ENCODE peak calls at places on chromosomes 6 and 20, in ten cellular contexts. S is WERI-Rb-1, T is lower lobe of right lung, V is bronchial epithelial cell, A is left ventricle myocardium inferior, J is hepatocyte, L is astrocyte of the spinal cord, I is Peyer's patch, D is fibroblast of the aortic adventitia, X is fibroblast of mammary gland. H is an unnamed sample.

GRCh38 chr20:19835533-19836222 is 77.6 kb downstream of the RIN2 start:
- DNase-seq in T (no peak), A (peak; percentile 61), X (no peak), S (no peak), D (no peak), L (no peak), J (no peak), V (no peak), I (no peak), H (no peak)

GRCh38 chr6:124795879-124796838 is 166.1 kb upstream of the RNF217 start:
- DNase-seq in T (no peak), S (peak; percentile 39), X (peak; percentile 23), L (peak; percentile 49), J (peak; percentile 30), D (no peak), I (no peak), A (peak; percentile 22), V (peak; percentile 11), H (no peak)

GRCh38 chr20:33443006-33443511 is 504 bp downstream of the SNTA1 start:
- DNase-seq in T (no peak), I (peak; percentile 58), A (peak; percentile 43), S (no peak), J (peak; percentile 72), L (no peak), D (no peak), X (no peak), V (no peak), H (no peak)

GRCh38 chr6:78533426-78533825 is 333.9 kb upstream of the IRAK1BP1 start:
- DNase-seq in D (peak; percentile 21), S (no peak), T (no peak), X (no peak), J (no peak), I (no peak), V (no peak), L (peak; percentile 50), A (no peak), H (no peak)

GRCh38 chr20:3889489-3890409 is 562 bp downstream of the PANK2 start:
- DNase-seq in D (no peak), A (peak; percentile 37), J (peak; percentile 46), I (peak; percentile 71), X (no peak), T (peak; percentile 73), V (peak; percentile 27), S (peak; percentile 59), L (no peak), H (no peak)

GRCh38 chr6:150641398-150642139 is 41.9 kb downstream of the PLEKHG1 start:
- DNase-seq in D (peak; percentile 29), V (no peak), T (no peak), L (peak; percentile 18), X (no peak), J (no peak), I (no peak), S (no peak), A (no peak), H (no peak)

GRCh38 chr20:24470782-24471582 is 1.6 kb downstream of the SYNDIG1 start:
- DNase-seq in I (no peak), X (no peak), L (no peak), A (no peak), D (no peak), J (no peak), V (no peak), T (no peak), S (peak; percentile 67), H (no peak)

GRCh38 chr20:46641424-46641823 is 9.8 kb downstream of the SLC13A3 start:
- DNase-seq in V (no peak), L (no peak), T (no peak), I (no peak), X (no peak), J (no peak), S (no peak), A (no peak), D (no peak), H (no peak)

GRCh38 chr6:140929121-140929520 is 1203.6 kb upstream of the GJE1 start:
- DNase-seq in T (no peak), V (no peak), A (no peak), J (no peak), I (no peak), D (no peak), L (no peak), X (no peak), S (no peak), H (no peak)

GRCh38 chr6:52305948-52306767 is 21.6 kb upstream of the MCM3 start:
- DNase-seq in V (no peak), S (no peak), X (no peak), L (no peak), J (no peak), D (no peak), T (no peak), A (no peak), I (no peak), H (no peak)

GRCh38 chr6:132392792-132393191 is 8.5 kb downstream of the MOXD1 start:
- DNase-seq in J (peak; percentile 22), T (no peak), V (peak; percentile 47), X (no peak), I (no peak), A (no peak), L (no peak), D (peak; percentile 30), S (no peak), H (no peak)

GRCh38 chr6:38262609-38263008 is 377.1 kb downstream of the BTBD9 start:
- DNase-seq in T (no peak), L (peak; percentile 79), D (peak; percentile 52), J (no peak), X (peak; percentile 81), I (no peak), S (no peak), A (no peak), V (peak; percentile 66), H (no peak)

GRCh38 chr6:35259946-35260626 is 551 bp downstream of the ZNF76 start:
- DNase-seq in V (peak; percentile 82), L (peak; percentile 18), I (peak; percentile 79), A (peak; percentile 76), T (peak; percentile 83), J (peak; percentile 80), S (peak; percentile 90), D (peak; percentile 41), X (peak; percentile 23), H (peak; percentile 32)

GRCh38 chr6:140253096-140253495 is 878.6 kb upstream of the CITED2 start:
- DNase-seq in L (no peak), J (no peak), S (no peak), X (peak; percentile 38), T (no peak), A (no peak), D (peak; percentile 9), V (peak; percentile 42), I (no peak), H (no peak)

GRCh38 chr6:167733740-167734661 is 92.7 kb upstream of the AFDN start:
- DNase-seq in L (peak; percentile 71), A (no peak), T (no peak), X (peak; percentile 31), V (no peak), I (no peak), S (no peak), D (peak; percentile 8), J (peak; percentile 50), H (no peak)

GRCh38 chr6:33787954-33788693 is 806 bp downstream of the LEMD2 start:
- DNase-seq in T (peak; percentile 85), X (peak; percentile 83), L (peak; percentile 74), J (peak; percentile 81), A (peak; percentile 77), V (peak; percentile 51), S (peak; percentile 76), D (peak; percentile 75), I (peak; percentile 73), H (no peak)

GRCh38 chr6:121305957-121306607 is 28.2 kb downstream of the TBC1D32 start:
- DNase-seq in X (peak; percentile 50), A (no peak), I (no peak), L (peak; percentile 53), V (peak; percentile 63), J (peak; percentile 49), D (peak; percentile 48), T (no peak), S (no peak), H (peak; percentile 93)
- TF ChIP-seq CTCF in X (peak; percentile 48), A (peak; percentile 64), I (peak; percentile 83), L (peak; percentile 52), V (peak; percentile 51), J (peak; percentile 59), D (peak; percentile 50), T (peak; percentile 42), S (peak; percentile 29), H (peak; percentile 45)

DNA sequence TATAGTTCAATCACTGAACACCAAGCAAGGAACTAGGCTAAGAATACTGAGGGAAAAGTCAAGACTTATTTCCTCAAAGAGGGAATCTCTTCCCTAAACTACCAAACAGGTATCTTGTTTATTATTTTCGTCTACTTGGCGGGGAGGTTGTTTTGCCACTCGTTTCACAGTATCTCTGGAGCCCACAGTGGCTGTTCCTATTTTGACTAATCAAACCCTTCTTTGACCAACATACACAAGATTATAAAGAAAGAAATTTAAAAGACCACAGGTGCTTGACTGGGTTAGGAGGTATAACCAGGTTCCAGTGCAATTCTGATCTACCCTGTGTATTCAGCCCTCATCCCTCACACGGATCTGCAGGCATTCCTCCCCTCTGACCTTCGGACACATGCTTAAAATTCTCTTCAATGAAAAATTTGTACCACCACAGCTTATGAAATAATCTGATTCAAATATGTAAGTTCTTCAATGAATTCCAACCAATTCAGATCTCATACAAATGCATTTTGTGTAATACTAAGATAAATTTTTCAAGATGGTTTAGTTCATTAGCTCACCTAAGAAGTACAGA is 5.9 kb downstream of the MAN1A1 start:
- DNase-seq in D (no peak), J (no peak), V (no peak), X (no peak), I (no peak), T (no peak), S (no peak), A (no peak), L (no peak), H (no peak)
- H3K4me3 ChIP-seq in D (no peak overlapping the region), J (peak overlapping the region; percentile 14), V (no peak overlapping the region), X (no peak overlapping the region), I (no peak overlapping the region), T (no peak overlapping the region), S (no peak overlapping the region), A (peak overlapping the region; percentile 94), L (no peak overlapping the region), H (no peak overlapping the region)

DNA sequence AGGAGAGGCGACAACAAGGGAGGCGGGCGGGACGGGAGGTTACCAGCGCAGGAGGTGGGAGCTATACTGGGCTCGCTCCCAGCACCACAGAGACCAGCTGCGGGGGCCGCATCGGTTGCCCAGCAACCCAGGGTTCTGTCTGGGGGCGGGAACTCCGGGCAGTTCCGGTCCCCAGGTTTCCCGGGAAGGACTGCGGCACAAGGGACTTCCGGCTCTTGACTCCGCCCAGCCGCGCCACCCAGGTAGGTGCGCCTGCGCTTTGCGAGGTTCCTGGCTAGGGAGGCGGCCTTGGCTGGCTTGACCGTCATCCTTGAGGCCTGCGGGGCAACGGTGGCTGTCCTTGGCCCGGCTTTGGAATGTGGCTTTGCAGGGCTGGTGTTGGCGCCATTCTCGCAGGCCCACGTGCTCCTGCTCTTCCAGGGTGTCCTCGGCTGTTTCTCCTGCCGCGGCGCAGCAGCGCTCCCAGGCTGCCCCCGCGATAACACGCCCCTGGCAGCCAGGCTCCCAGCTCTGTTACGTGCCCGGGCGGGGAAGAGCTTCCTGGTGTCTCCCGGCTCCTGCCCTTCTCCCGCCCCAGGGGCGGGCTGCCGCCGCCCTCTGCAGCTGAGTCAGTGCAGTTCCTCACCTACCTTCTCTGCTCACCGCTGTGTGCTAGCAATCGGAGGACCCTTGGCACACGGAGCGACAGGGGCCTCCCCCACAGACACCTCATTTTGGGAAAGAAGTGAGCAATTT is at the start of gene RSPH3:
- DNase-seq in S (peak; percentile 97), J (peak; percentile 98), L (peak; percentile 94), T (peak; percentile 96), A (peak; percentile 93), V (peak; percentile 88), I (peak; percentile 97), D (peak; percentile 84), X (peak; percentile 85), H (peak; percentile 67)
- TF ChIP-seq CTCF in S (peak; percentile 19), J (peak; percentile 25), L (no peak), T (peak; percentile 19), A (peak; percentile 33), V (peak; percentile 49), I (peak; percentile 32), D (peak; percentile 23), X (no peak), H (peak; percentile 14)

GRCh38 chr6:56101141-56101553 is 146.2 kb downstream of the COL21A1 start:
- DNase-seq in S (no peak), A (no peak), V (peak; percentile 98), X (peak; percentile 98), L (peak; percentile 97), T (no peak), I (no peak), J (peak; percentile 7), D (peak; percentile 97), H (no peak)
- H3K4me3 ChIP-seq in S (no peak overlapping the region), A (no peak overlapping the region), V (no peak overlapping the region), X (no peak overlapping the region), L (no peak overlapping the region), T (no peak overlapping the region), I (no peak overlapping the region), J (no peak overlapping the region), D (no peak overlapping the region), H (no peak overlapping the region)